ENCODE peak calls at places on chromosomes 6 and 20, in four cellular contexts. One of them, this sample, is unnamed. For H3K4me1, the result is how much of the 10 kb centered on the place peaks cover.

GRCh38 chr6:617485-618100 is 39.3 kb downstream of the HUS1B start:
- DNase-seq in HAP-1: peak
- DNase-seq in endodermal cell: peak
- DNase-seq in thoracic aorta: no peak
- DNase-seq in this sample: no peak

GRCh38 chr6:33742092-33742491 is 4.6 kb downstream of the IP6K3 start:
- DNase-seq in HAP-1: no peak
- DNase-seq in endodermal cell: no peak
- DNase-seq in thoracic aorta: no peak
- DNase-seq in this sample: no peak

GRCh38 chr20:19252670-19253120 is 40.3 kb downstream of the SLC24A3 start:
- DNase-seq in HAP-1: no peak
- DNase-seq in endodermal cell: no peak
- DNase-seq in thoracic aorta: no peak
- DNase-seq in this sample: no peak

GRCh38 chr6:136566007-136566487 is 15.8 kb upstream of the MAP7 start:
- DNase-seq in HAP-1: no peak
- DNase-seq in endodermal cell: no peak
- DNase-seq in thoracic aorta: no peak
- DNase-seq in this sample: no peak

GRCh38 chr6:93678841-93679454 is 259.6 kb upstream of the EPHA7 start:
- DNase-seq in HAP-1: no peak
- DNase-seq in endodermal cell: no peak
- DNase-seq in thoracic aorta: no peak
- DNase-seq in this sample: no peak

GRCh38 chr6:150732765-150733539 is 132.6 kb upstream of the MTHFD1L start:
- DNase-seq in HAP-1: no peak
- DNase-seq in endodermal cell: no peak
- DNase-seq in thoracic aorta: no peak
- DNase-seq in this sample: no peak

GRCh38 chr20:35122787-35123405 is 24.2 kb downstream of the EDEM2 start:
- DNase-seq in HAP-1: no peak
- DNase-seq in endodermal cell: no peak
- DNase-seq in thoracic aorta: no peak
- DNase-seq in this sample: no peak

GRCh38 chr6:105424177-105424783 is 21.4 kb upstream of the PREP start:
- DNase-seq in HAP-1: peak
- DNase-seq in endodermal cell: peak
- DNase-seq in thoracic aorta: no peak
- DNase-seq in this sample: peak

GRCh38 chr6:111646942-111647341 is 41.3 kb upstream of the TRAF3IP2 start:
- DNase-seq in HAP-1: no peak
- DNase-seq in endodermal cell: no peak
- DNase-seq in thoracic aorta: no peak
- DNase-seq in this sample: no peak

GRCh38 chr6:135759831-135760230 is 91.7 kb upstream of the PDE7B start:
- DNase-seq in HAP-1: no peak
- DNase-seq in endodermal cell: no peak
- DNase-seq in thoracic aorta: no peak
- DNase-seq in this sample: peak

GRCh38 chr6:169023161-169023874 is 230.3 kb downstream of the THBS2 start:
- DNase-seq in HAP-1: no peak
- DNase-seq in endodermal cell: no peak
- DNase-seq in thoracic aorta: no peak
- DNase-seq in this sample: no peak

GRCh38 chr6:41455410-41455809 is 90.8 kb upstream of the FOXP4 start:
- DNase-seq in HAP-1: no peak
- DNase-seq in endodermal cell: no peak
- DNase-seq in thoracic aorta: no peak
- DNase-seq in this sample: no peak

GRCh38 chr6:39362487-39362865 is 40.0 kb upstream of the KCNK16 start:
- DNase-seq in HAP-1: peak
- DNase-seq in endodermal cell: peak
- DNase-seq in thoracic aorta: no peak
- DNase-seq in this sample: peak

GRCh38 chr6:14517536-14518105 is 400.0 kb downstream of the CD83 start:
- DNase-seq in HAP-1: no peak
- DNase-seq in endodermal cell: no peak
- DNase-seq in thoracic aorta: no peak
- DNase-seq in this sample: no peak

GRCh38 chr20:3195607-3196230 is 8.8 kb downstream of the DDRGK1 start:
- DNase-seq in HAP-1: no peak
- DNase-seq in endodermal cell: no peak
- DNase-seq in thoracic aorta: no peak
- DNase-seq in this sample: no peak

GRCh38 chr20:33518071-33518470 is 28.2 kb downstream of the CBFA2T2 start:
- DNase-seq in HAP-1: peak
- DNase-seq in endodermal cell: no peak
- DNase-seq in thoracic aorta: no peak
- DNase-seq in this sample: peak

GRCh38 chr6:80183019-80183418 is 76.5 kb downstream of the BCKDHB start:
- DNase-seq in HAP-1: no peak
- DNase-seq in endodermal cell: no peak
- DNase-seq in thoracic aorta: no peak
- DNase-seq in this sample: no peak

GRCh38 chr6:89508755-89509563 is 76.0 kb downstream of the ANKRD6 start:
- DNase-seq in HAP-1: no peak
- DNase-seq in endodermal cell: peak
- DNase-seq in thoracic aorta: no peak
- DNase-seq in this sample: no peak

GRCh38 chr6:148203281-148203925 is 139.2 kb upstream of the SASH1 start:
- DNase-seq in HAP-1: no peak
- DNase-seq in endodermal cell: no peak
- DNase-seq in thoracic aorta: no peak
- DNase-seq in this sample: no peak

GRCh38 chr20:7841967-7842301 is 98.3 kb downstream of the HAO1 start:
- DNase-seq in HAP-1: no peak
- DNase-seq in endodermal cell: peak
- DNase-seq in thoracic aorta: no peak
- DNase-seq in this sample: peak

GRCh38 chr6:125944434-125944816 is 12.1 kb upstream of the HINT3 start:
- DNase-seq in HAP-1: no peak
- DNase-seq in endodermal cell: no peak
- DNase-seq in thoracic aorta: no peak
- DNase-seq in this sample: no peak

GRCh38 chr6:3195695-3196497 is 31.6 kb downstream of the TUBB2B start:
- DNase-seq in HAP-1: peak
- DNase-seq in endodermal cell: peak
- DNase-seq in thoracic aorta: no peak
- DNase-seq in this sample: peak

GRCh38 chr6:22025468-22026159 is 271.2 kb downstream of the PRL start:
- DNase-seq in HAP-1: peak
- DNase-seq in endodermal cell: peak
- DNase-seq in thoracic aorta: no peak
- DNase-seq in this sample: peak

GRCh38 chr20:18879262-18879661 is 65.7 kb downstream of the SCP2D1 start:
- DNase-seq in HAP-1: no peak
- DNase-seq in endodermal cell: no peak
- DNase-seq in thoracic aorta: no peak
- DNase-seq in this sample: no peak

GRCh38 chr6:90399970-90400369 is 103.3 kb upstream of the BACH2 start:
- DNase-seq in HAP-1: no peak
- DNase-seq in endodermal cell: no peak
- DNase-seq in thoracic aorta: no peak
- DNase-seq in this sample: no peak

GRCh38 chr6:136812174-136812573 is 10.2 kb upstream of the PEX7 start:
- DNase-seq in HAP-1: peak
- DNase-seq in endodermal cell: no peak
- DNase-seq in thoracic aorta: no peak
- DNase-seq in this sample: no peak

GRCh38 chr6:159968295-159969203 is at the start of gene IGF2R:
- DNase-seq in HAP-1: peak
- DNase-seq in endodermal cell: peak
- DNase-seq in thoracic aorta: peak
- DNase-seq in this sample: peak

GRCh38 chr20:4962257-4962855 is 39.0 kb downstream of the SLC23A2 start:
- DNase-seq in HAP-1: no peak
- DNase-seq in endodermal cell: no peak
- DNase-seq in thoracic aorta: no peak
- DNase-seq in this sample: no peak

GRCh38 chr20:16810216-16810615 is 62.1 kb downstream of the OTOR start:
- DNase-seq in HAP-1: no peak
- DNase-seq in endodermal cell: no peak
- DNase-seq in thoracic aorta: no peak
- DNase-seq in this sample: no peak

GRCh38 chr20:38034961-38035360 is 1.4 kb downstream of the RPRD1B start:
- DNase-seq in HAP-1: no peak
- DNase-seq in endodermal cell: no peak
- DNase-seq in thoracic aorta: no peak
- DNase-seq in this sample: no peak

GRCh38 chr20:19361801-19362200 is 149.4 kb downstream of the SLC24A3 start:
- DNase-seq in HAP-1: no peak
- DNase-seq in endodermal cell: no peak
- DNase-seq in thoracic aorta: no peak
- DNase-seq in this sample: no peak

GRCh38 chr6:100366419-100366818 is 98.3 kb downstream of the SIM1 start:
- DNase-seq in HAP-1: no peak
- DNase-seq in endodermal cell: no peak
- DNase-seq in thoracic aorta: no peak
- DNase-seq in this sample: no peak

GRCh38 chr6:96611342-96611964 is 48.5 kb downstream of the FHL5 start:
- DNase-seq in HAP-1: no peak
- DNase-seq in endodermal cell: no peak
- DNase-seq in thoracic aorta: no peak
- DNase-seq in this sample: no peak

GRCh38 chr6:54194067-54194466 is 82.8 kb downstream of the MLIP start:
- DNase-seq in HAP-1: no peak
- DNase-seq in endodermal cell: no peak
- DNase-seq in thoracic aorta: no peak
- DNase-seq in this sample: no peak

GRCh38 chr6:169956580-169956979 is 205.2 kb downstream of the ERMARD start:
- DNase-seq in HAP-1: no peak
- DNase-seq in endodermal cell: no peak
- DNase-seq in thoracic aorta: no peak
- DNase-seq in this sample: no peak

DNA sequence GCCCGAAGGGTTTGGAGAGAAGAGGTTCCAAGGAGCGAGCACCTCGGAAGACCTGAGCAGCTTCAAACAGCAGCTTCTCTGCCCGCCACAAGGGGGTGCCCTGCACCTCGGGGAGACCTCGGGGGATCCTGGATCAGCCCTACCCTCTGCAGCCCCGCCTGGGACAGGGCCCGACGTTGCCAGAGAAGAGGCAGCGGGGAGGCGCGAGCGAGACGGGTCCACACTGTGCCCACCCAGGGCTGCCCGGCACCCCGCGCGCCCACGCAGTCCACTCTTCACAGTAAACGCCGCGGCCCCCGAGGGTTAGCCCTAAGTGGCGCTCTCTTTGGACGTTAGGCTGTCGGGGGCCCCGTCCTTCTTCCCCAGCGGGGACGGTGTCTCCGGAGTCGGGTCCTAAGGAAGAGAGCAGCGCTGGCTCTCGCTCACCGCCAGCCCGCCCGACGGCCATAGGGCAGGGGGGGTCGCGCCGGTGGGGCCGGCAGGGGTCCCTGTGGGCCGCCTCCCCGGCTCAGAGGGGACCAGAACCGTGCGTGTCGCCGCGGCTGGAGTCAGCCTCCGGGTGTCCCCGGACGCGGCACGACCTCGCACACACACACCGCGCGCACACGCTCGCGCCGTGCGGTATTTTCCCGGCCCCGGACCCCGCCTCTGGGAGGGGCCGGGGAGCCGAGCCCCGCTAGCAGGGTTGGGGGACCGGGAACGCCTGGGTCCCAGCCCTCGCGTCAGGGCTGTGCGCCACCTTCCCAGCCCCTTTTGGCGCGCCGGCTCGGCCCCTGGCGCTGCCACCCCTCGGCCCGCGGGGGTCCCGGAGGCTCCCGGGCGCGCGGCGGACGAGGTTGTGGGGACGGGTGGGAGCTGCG is 929 bp downstream of the CDH22 start:
- DNase-seq in HAP-1: peak
- DNase-seq in endodermal cell: peak
- DNase-seq in thoracic aorta: no peak
- DNase-seq in this sample: peak
- H3K4me3 ChIP-seq in HAP-1: peak
- H3K4me3 ChIP-seq in endodermal cell: peak
- H3K4me3 ChIP-seq in thoracic aorta: peak
- H3K4me3 ChIP-seq in this sample: peak

GRCh38 chr6:47241742-47242482 is 67.8 kb downstream of the TNFRSF21 start:
- DNase-seq in HAP-1: no peak
- DNase-seq in endodermal cell: no peak
- DNase-seq in thoracic aorta: no peak
- DNase-seq in this sample: no peak
- H3K4me1 ChIP-seq in HAP-1: under half
- H3K4me1 ChIP-seq in endodermal cell: under half
- H3K4me1 ChIP-seq in thoracic aorta: under half
- H3K4me1 ChIP-seq in this sample: under half

DNA sequence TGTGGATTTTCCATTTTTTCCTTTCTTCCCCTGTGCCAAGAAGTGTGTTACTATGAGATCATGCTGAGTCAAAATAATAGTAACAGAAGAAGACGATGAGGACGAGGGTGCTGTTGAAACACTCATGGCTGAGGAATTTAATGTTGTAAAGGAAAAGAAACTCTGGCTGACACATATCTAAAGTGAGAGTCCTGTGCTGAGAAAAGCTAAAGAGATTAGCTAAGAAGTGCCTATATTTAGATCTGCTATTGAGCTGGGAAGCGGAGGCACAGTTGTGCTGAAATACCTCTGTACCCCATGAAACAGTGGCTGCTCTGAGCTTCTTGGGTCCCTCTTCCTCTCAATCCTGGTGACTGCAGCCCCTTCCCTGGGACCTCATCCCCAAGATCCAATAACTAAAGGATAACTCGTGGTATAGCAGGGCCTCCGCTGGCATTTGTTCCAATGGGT is 1.1 kb upstream of the SYTL3 start:
- DNase-seq in HAP-1: no peak
- DNase-seq in endodermal cell: peak
- DNase-seq in thoracic aorta: no peak
- DNase-seq in this sample: no peak
- H3K4me3 ChIP-seq in HAP-1: no peak
- H3K4me3 ChIP-seq in endodermal cell: no peak
- H3K4me3 ChIP-seq in thoracic aorta: no peak
- H3K4me3 ChIP-seq in this sample: no peak

GRCh38 chr20:45212831-45213230 is 6.0 kb downstream of the SEMG1 start:
- DNase-seq in HAP-1: no peak
- DNase-seq in endodermal cell: no peak
- DNase-seq in thoracic aorta: no peak
- DNase-seq in this sample: no peak
- H3K4me1 ChIP-seq in HAP-1: under half
- H3K4me1 ChIP-seq in endodermal cell: under half
- H3K4me1 ChIP-seq in thoracic aorta: under half
- H3K4me1 ChIP-seq in this sample: under half

DNA sequence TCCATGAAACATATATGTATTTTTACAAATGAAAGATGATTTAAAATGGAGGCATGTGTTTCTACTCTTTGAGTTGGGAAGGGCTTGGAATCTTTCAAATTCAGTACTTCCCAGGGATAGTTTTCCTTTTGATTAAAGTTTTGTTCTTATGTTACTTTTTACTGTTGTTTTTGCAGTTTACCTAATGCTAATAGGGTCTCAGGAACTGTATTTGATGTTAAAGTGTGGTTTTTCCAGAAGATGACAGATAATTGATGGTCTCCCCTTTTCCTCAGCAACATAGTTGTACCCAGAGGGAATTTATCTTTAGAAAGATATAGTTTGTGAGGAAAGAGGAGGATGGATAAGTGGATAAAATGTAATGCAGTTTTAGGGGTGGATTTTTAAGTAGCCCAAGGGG is 42.1 kb downstream of the GNAS start:
- DNase-seq in HAP-1: no peak
- DNase-seq in endodermal cell: no peak
- DNase-seq in thoracic aorta: no peak
- DNase-seq in this sample: no peak
- H3K4me3 ChIP-seq in HAP-1: peak
- H3K4me3 ChIP-seq in endodermal cell: peak
- H3K4me3 ChIP-seq in thoracic aorta: peak
- H3K4me3 ChIP-seq in this sample: peak

GRCh38 chr20:36786663-36787062 is 13.1 kb upstream of the DSN1 start:
- DNase-seq in HAP-1: no peak
- DNase-seq in endodermal cell: no peak
- DNase-seq in thoracic aorta: no peak
- DNase-seq in this sample: no peak
- H3K4me1 ChIP-seq in HAP-1: under half
- H3K4me1 ChIP-seq in endodermal cell: under half
- H3K4me1 ChIP-seq in thoracic aorta: under half
- H3K4me1 ChIP-seq in this sample: under half

This sample was measured in neural progenitor cell.